ENCODE peak calls at places on chromosome 7, in nine cellular contexts. Y is fibroblast of mammary gland, Q is kidney, N is left ventricle myocardium inferior, B is PC-9, G is foreskin fibroblast, W is tibial artery, O is fibroblast of the aortic adventitia, P is mucosa of descending colon. M is an unnamed sample.

GRCh38 chr7:139774376-139774775 is 3.4 kb downstream of the HIPK2 start:
- DNase-seq in Q (no peak), Y (peak), P (no peak), N (no peak), G (peak), O (peak), B (peak), W (no peak), M (no peak)

GRCh38 chr7:154336295-154336694 is 284.1 kb downstream of the DPP6 start:
- DNase-seq in P (no peak), Y (no peak), Q (no peak), B (no peak), N (no peak), O (no peak), G (no peak), W (no peak), M (no peak)

GRCh38 chr7:110386914-110387313 is 704.0 kb upstream of the LRRN3 start:
- DNase-seq in P (no peak), N (no peak), Q (no peak), W (no peak), Y (no peak), O (no peak), B (peak), G (peak), M (peak)

GRCh38 chr7:107563761-107564552 is at the start of the genes COG5 and DUS4L:
- DNase-seq in Y (peak), G (peak), Q (peak), W (peak), O (peak), P (peak), B (peak), N (peak), M (peak)

GRCh38 chr7:26664735-26665420 is 199.5 kb downstream of the SKAP2 start:
- DNase-seq in G (peak), Q (peak), O (peak), Y (peak), N (no peak), B (peak), W (no peak), P (no peak), M (peak)

GRCh38 chr7:118053353-118053752 is 130.6 kb upstream of the LSM8 start:
- DNase-seq in Q (no peak), Y (no peak), B (no peak), N (no peak), W (no peak), G (no peak), P (no peak), O (no peak), M (no peak)

GRCh38 chr7:55575733-55576132 is 3.4 kb upstream of the VOPP1 start:
- DNase-seq in O (no peak), G (no peak), P (no peak), W (no peak), N (no peak), Y (no peak), Q (no peak), B (no peak), M (no peak)

GRCh38 chr7:91953618-91954017 is 13.0 kb downstream of the AKAP9 start:
- DNase-seq in B (no peak), W (no peak), Q (no peak), Y (no peak), O (peak), N (no peak), P (no peak), G (peak), M (no peak)

GRCh38 chr7:152886579-152887117 is 127.1 kb downstream of the ACTR3B start:
- DNase-seq in Q (peak), Y (no peak), G (no peak), N (no peak), P (no peak), W (no peak), B (no peak), O (no peak), M (no peak)

GRCh38 chr7:46448478-46448877 is 527.4 kb upstream of the IGFBP3 start:
- DNase-seq in N (no peak), Q (no peak), W (no peak), P (no peak), O (no peak), B (no peak), Y (no peak), G (no peak), M (no peak)

GRCh38 chr7:103325744-103326143 is 18.8 kb downstream of the DNAJC2 start:
- DNase-seq in O (no peak), G (no peak), W (no peak), Q (no peak), P (no peak), B (no peak), Y (no peak), N (no peak), M (no peak)

GRCh38 chr7:45601816-45602540 is 27.8 kb downstream of the ADCY1 start:
- DNase-seq in Q (peak), Y (no peak), P (no peak), N (no peak), W (peak), O (no peak), B (no peak), G (no peak), M (no peak)

GRCh38 chr7:146053492-146053891 is 63.1 kb upstream of the CNTNAP2 start:
- DNase-seq in N (no peak), B (no peak), Y (peak), O (no peak), G (no peak), W (no peak), P (no peak), Q (no peak), M (no peak)

GRCh38 chr7:93569189-93569588 is 5.3 kb downstream of the CALCR start:
- DNase-seq in N (no peak), W (no peak), Y (no peak), B (no peak), P (no peak), O (no peak), Q (no peak), G (no peak), M (no peak)

GRCh38 chr7:90661290-90662151 is 65.4 kb downstream of the CDK14 start:
- DNase-seq in N (no peak), W (no peak), Q (no peak), Y (peak), G (no peak), B (no peak), O (peak), P (no peak), M (no peak)

GRCh38 chr7:3412871-3413270 is 111.8 kb downstream of the SDK1 start:
- DNase-seq in B (no peak), O (no peak), P (no peak), G (no peak), N (no peak), Y (no peak), W (no peak), Q (no peak), M (no peak)

GRCh38 chr7:139183878-139184338 is 47.1 kb upstream of the UBN2 start:
- DNase-seq in O (no peak), P (no peak), G (no peak), Y (no peak), N (no peak), B (no peak), W (no peak), Q (no peak), M (no peak)

GRCh38 chr7:82594665-82595064 is 151.1 kb upstream of the CACNA2D1 start:
- DNase-seq in P (no peak), G (no peak), W (no peak), Q (no peak), O (no peak), B (no peak), Y (no peak), N (no peak), M (no peak)

GRCh38 chr7:73860859-73861258 is at the start of gene TMEM270:
- DNase-seq in G (no peak), N (no peak), P (no peak), O (no peak), Q (peak), W (no peak), Y (no peak), B (no peak), M (no peak)

GRCh38 chr7:54705436-54705835 is 53.6 kb downstream of the SEC61G start:
- DNase-seq in B (peak), N (no peak), Y (peak), O (peak), G (peak), Q (no peak), W (no peak), P (no peak), M (no peak)

GRCh38 chr7:51255050-51255449 is 61.6 kb downstream of the COBL start:
- DNase-seq in G (no peak), W (no peak), Y (no peak), P (no peak), O (no peak), B (no peak), N (no peak), Q (no peak), M (no peak)

GRCh38 chr7:105806592-105807266 is 69.7 kb downstream of the ATXN7L1 start:
- DNase-seq in O (peak), N (no peak), G (peak), P (no peak), Y (peak), B (peak), W (no peak), Q (no peak), M (no peak)

DNA sequence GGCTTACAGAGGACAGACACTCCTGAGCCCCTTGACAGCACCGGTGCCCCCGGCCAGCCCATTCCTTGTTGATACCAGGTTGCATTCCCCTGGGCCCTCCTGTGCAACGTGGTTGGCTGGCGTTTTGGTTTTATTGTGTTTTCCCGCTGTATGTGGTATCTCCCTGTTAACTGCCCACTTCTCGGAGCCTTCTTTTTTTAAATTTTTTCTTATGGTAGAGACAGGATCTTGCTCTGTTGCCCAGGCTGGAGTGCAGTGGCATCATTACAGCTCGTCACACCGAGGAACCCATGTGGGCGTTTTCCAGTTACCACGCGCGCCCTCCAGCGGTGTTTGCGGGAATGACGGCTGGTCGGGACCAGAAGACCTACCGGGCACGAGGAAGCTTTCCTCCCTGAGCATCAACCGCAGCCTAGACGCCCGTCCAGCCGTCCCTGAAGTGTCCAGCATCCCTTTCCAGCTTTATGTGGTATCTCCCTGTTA is 16.9 kb upstream of the ZFAND2A start:
- DNase-seq in N (peak), Q (no peak), G (peak), O (peak), B (peak), W (peak), P (peak), Y (peak), M (peak)
- TF ChIP-seq CTCF in N (peak), Q (peak), G (peak), O (peak), B (peak), W (peak), P (peak), Y (peak), M (no peak)

GRCh38 chr7:131105294-131105802 is 222.3 kb upstream of the MKLN1 start:
- DNase-seq in N (no peak), O (peak), Q (no peak), G (no peak), P (no peak), Y (peak), W (no peak), B (no peak), M (peak)

GRCh38 chr7:131106681-131107342 is 220.9 kb upstream of the MKLN1 start:
- DNase-seq in O (no peak), Q (peak), N (peak), W (peak), G (peak), Y (peak), P (peak), B (no peak), M (peak)

GRCh38 chr7:131105803-131106680 is 221.6 kb upstream of the MKLN1 start:
- DNase-seq in N (peak), G (peak), P (peak), O (peak), Q (peak), W (peak), B (peak), Y (peak), M (peak)

GRCh38 chr7:131104611-131105293 is 222.9 kb upstream of the MKLN1 start:
- DNase-seq in Y (peak), G (peak), B (no peak), Q (no peak), W (no peak), N (no peak), O (peak), P (no peak), M (no peak)

GRCh38 chr7:131103997-131104396 is 223.7 kb upstream of the MKLN1 start:
- DNase-seq in Y (peak), P (no peak), W (no peak), N (no peak), O (peak), B (no peak), G (peak), Q (no peak), M (no peak)
- H3K4me3 ChIP-seq in Y (peak), P (no peak), W (peak), N (peak), O (peak), B (peak), G (peak), Q (no peak), M (no peak)

GRCh38 chr7:150413640-150414081 is 34.5 kb downstream of the ZNF775 start:
- DNase-seq in P (no peak), N (no peak), W (no peak), G (peak), Q (no peak), Y (no peak), B (no peak), O (no peak), M (no peak)
- TF ChIP-seq CTCF in P (no peak), N (no peak), W (no peak), G (no peak), Q (no peak), Y (no peak), B (no peak), O (no peak), M (no peak)

GRCh38 chr7:44066111-44066460 is 719 bp upstream of the PGAM2 start:
- DNase-seq in N (no peak), O (no peak), P (no peak), Y (no peak), B (no peak), Q (peak), W (no peak), G (no peak), M (no peak)
- H3K4me3 ChIP-seq in N (peak), O (no peak), P (no peak), Y (no peak), B (no peak), Q (no peak), W (no peak), G (no peak), M (no peak)

GRCh38 chr7:134991469-134992339 is 5.4 kb downstream of the AGBL3 start:
- DNase-seq in Q (no peak), G (no peak), N (no peak), P (no peak), B (no peak), O (peak), W (no peak), Y (no peak), M (peak)

GRCh38 chr7:134985894-134986362 is 380 bp upstream of the AGBL3 start:
- DNase-seq in P (no peak), Q (no peak), O (no peak), N (no peak), Y (no peak), G (no peak), B (no peak), W (no peak), M (no peak)

GRCh38 chr7:134988161-134988560 is 1.9 kb downstream of the AGBL3 start:
- DNase-seq in N (no peak), O (no peak), Q (no peak), Y (peak), B (no peak), G (no peak), P (no peak), W (no peak), M (no peak)

GRCh38 chr7:134986363-134987231 is at the start of gene AGBL3:
- DNase-seq in N (peak), B (peak), Q (peak), P (peak), W (peak), O (peak), Y (peak), G (peak), M (peak)
- TF ChIP-seq CTCF in N (peak), B (peak), Q (peak), P (peak), W (peak), O (peak), Y (peak), G (peak), M (peak)

GRCh38 chr7:38182450-38182849 is 4.4 kb downstream of the STARD3NL start:
- DNase-seq in B (no peak), P (no peak), G (no peak), Y (no peak), N (no peak), O (no peak), Q (no peak), W (no peak), M (no peak)
- H3K4me3 ChIP-seq in B (no peak), P (no peak), G (no peak), Y (no peak), N (no peak), O (no peak), Q (no peak), W (no peak), M (no peak)

GRCh38 chr7:76261935-76262334 is 40.5 kb upstream of the HSPB1 start:
- DNase-seq in P (no peak), G (no peak), O (no peak), Q (no peak), Y (no peak), N (no peak), W (no peak), B (no peak), M (no peak)

GRCh38 chr7:76261329-76261728 is 41.1 kb upstream of the HSPB1 start:
- DNase-seq in W (no peak), Y (no peak), Q (no peak), B (no peak), N (no peak), O (no peak), P (no peak), G (no peak), M (no peak)

GRCh38 chr7:76260171-76260703 is 42.2 kb upstream of the HSPB1 start:
- DNase-seq in W (no peak), B (no peak), G (peak), N (no peak), O (no peak), Y (peak), Q (no peak), P (no peak), M (peak)

GRCh38 chr7:76265299-76265698 is 37.2 kb upstream of the HSPB1 start:
- DNase-seq in G (no peak), N (no peak), W (no peak), Y (no peak), P (no peak), O (no peak), Q (no peak), B (no peak), M (no peak)

GRCh38 chr7:76262683-76263402 is 39.6 kb upstream of the HSPB1 start:
- DNase-seq in Y (peak), Q (no peak), B (peak), P (peak), N (no peak), G (peak), O (peak), W (no peak), M (peak)
- TF ChIP-seq CTCF in Y (peak), Q (peak), B (peak), P (peak), N (peak), G (peak), O (peak), W (peak), M (peak)

GRCh38 chr7:19119372-19119771 is 1.9 kb upstream of the TWIST1 start:
- DNase-seq in Q (no peak), B (peak), N (no peak), G (peak), Y (no peak), W (no peak), O (no peak), P (no peak), M (no peak)
- H3K4me3 ChIP-seq in Q (no peak), B (no peak), N (no peak), G (peak), Y (no peak), W (no peak), O (no peak), P (no peak), M (no peak)

GRCh38 chr7:128080169-128080568 is 48.9 kb upstream of the LRRC4 start:
- DNase-seq in Y (no peak), N (no peak), Q (no peak), W (no peak), P (no peak), O (no peak), G (no peak), B (no peak), M (no peak)
- TF ChIP-seq CTCF in Y (no peak), N (no peak), Q (no peak), W (no peak), P (no peak), O (no peak), G (no peak), B (no peak), M (no peak)